ENCODE peak calls at places on chromosomes 2 and 18, in four cellular contexts. Y is cardiac muscle cell; L is CD8-positive, alpha-beta memory T cell; Z is tibial nerve. K is an unnamed sample.

GRCh38 chr2:240363718-240364581 is 71.5 kb upstream of the GPC1 start:
- DNase-seq in Z (no peak), Y (no peak), L (no peak), K (no peak)

GRCh38 chr2:54940723-54941122 is 109.5 kb downstream of the RTN4 start:
- DNase-seq in Y (no peak), Z (no peak), L (no peak), K (no peak)

GRCh38 chr2:206085742-206086445 is at the start of gene INO80D:
- DNase-seq in L (peak; percentile 68), Z (peak; percentile 76), Y (peak; percentile 89), K (no peak)

GRCh38 chr2:121690095-121690494 is 40.8 kb upstream of the CLASP1 start:
- DNase-seq in L (no peak), Y (no peak), Z (no peak), K (no peak)

GRCh38 chr2:65096948-65097347 is 33.0 kb downstream of the RAB1A start:
- DNase-seq in Z (no peak), L (no peak), Y (no peak), K (no peak)

GRCh38 chr18:31957728-31958127 is 14.8 kb upstream of the TRAPPC8 start:
- DNase-seq in L (no peak), Y (no peak), Z (no peak), K (no peak)

GRCh38 chr2:68396093-68396492 is 31.0 kb downstream of the PLEK start:
- DNase-seq in Z (no peak), Y (no peak), L (no peak), K (no peak)

GRCh38 chr2:212708346-212708745 is 169.7 kb upstream of the ERBB4 start:
- DNase-seq in Z (peak; percentile 29), Y (no peak), L (no peak), K (no peak)

GRCh38 chr2:31137211-31138036 is 816 bp downstream of the GALNT14 start:
- DNase-seq in L (no peak), Z (no peak), Y (peak; percentile 7), K (no peak)

GRCh38 chr18:7809455-7809854 is 242.3 kb downstream of the PTPRM start:
- DNase-seq in Y (no peak), Z (no peak), L (no peak), K (no peak)

GRCh38 chr2:241168366-241168765 is 18.1 kb downstream of the PPP1R7 start:
- DNase-seq in Z (no peak), Y (no peak), L (no peak), K (no peak)

GRCh38 chr2:134739879-134740301 is 21.1 kb upstream of the TMEM163 start:
- DNase-seq in Y (no peak), L (no peak), Z (peak; percentile 14), K (no peak)

GRCh38 chr2:76584474-76584873 is 873.8 kb upstream of the GCFC2 start:
- DNase-seq in Z (no peak), Y (no peak), L (no peak), K (no peak)

GRCh38 chr2:42200534-42201227 is 31.5 kb downstream of the EML4 start:
- DNase-seq in Y (peak; percentile 84), Z (no peak), L (no peak), K (no peak)

GRCh38 chr2:143489135-143489534 is 359.9 kb downstream of the ARHGAP15 start:
- DNase-seq in Y (peak; percentile 87), L (no peak), Z (no peak), K (no peak)

GRCh38 chr2:53286336-53286735 is 481.3 kb upstream of the CHAC2 start:
- DNase-seq in L (no peak), Y (no peak), Z (no peak), K (no peak)

GRCh38 chr2:1170711-1171110 is 220.1 kb downstream of the SNTG2 start:
- DNase-seq in L (no peak), Z (no peak), Y (no peak), K (no peak)

GRCh38 chr2:20479835-20480234 is 33.0 kb downstream of the RHOB start:
- DNase-seq in L (no peak), Y (no peak), Z (no peak), K (no peak)

GRCh38 chr2:197391220-197391717 is 43.6 kb downstream of the SF3B1 start:
- DNase-seq in L (no peak), Y (no peak), Z (no peak), K (no peak)
- H3K36me3 ChIP-seq in L (peaks cover 25% of the 10 kb centered on the region), Y (peaks cover 37% of the 10 kb centered on the region), Z (peaks cover 64% of the 10 kb centered on the region), K (peaks cover 5% of the 10 kb centered on the region)

GRCh38 chr18:14179306-14179705 is 47.1 kb upstream of the ZNF519 start:
- DNase-seq in Y (no peak), L (no peak), Z (no peak), K (no peak)

GRCh38 chr18:14174706-14175085 is 42.5 kb upstream of the ZNF519 start:
- DNase-seq in Y (no peak), Z (no peak), L (no peak), K (no peak)
- H3K36me3 ChIP-seq in Y (no peaks in the 10 kb centered on the region), Z (no peaks in the 10 kb centered on the region), L (no peaks in the 10 kb centered on the region), K (no peaks in the 10 kb centered on the region)

GRCh38 chr2:149877913-149878312 is 290.3 kb upstream of the MMADHC start:
- DNase-seq in Z (no peak), Y (no peak), L (no peak), K (no peak)
- H3K36me3 ChIP-seq in Z (no peaks in the 10 kb centered on the region), Y (no peaks in the 10 kb centered on the region), L (no peaks in the 10 kb centered on the region), K (no peaks in the 10 kb centered on the region)

GRCh38 chr2:46569766-46570165 is 90.4 kb downstream of the TMEM247 start:
- DNase-seq in Z (no peak), L (no peak), Y (no peak), K (no peak)

GRCh38 chr2:46568212-46569009 is 89.0 kb downstream of the TMEM247 start:
- DNase-seq in Z (peak; percentile 3), L (no peak), Y (no peak), K (no peak)

GRCh38 chr2:46570396-46570795 is 91.0 kb downstream of the TMEM247 start:
- DNase-seq in Y (no peak), Z (no peak), L (no peak), K (no peak)

GRCh38 chr2:46565364-46565763 is 86.0 kb downstream of the TMEM247 start:
- DNase-seq in L (no peak), Z (no peak), Y (no peak), K (no peak)

DNA sequence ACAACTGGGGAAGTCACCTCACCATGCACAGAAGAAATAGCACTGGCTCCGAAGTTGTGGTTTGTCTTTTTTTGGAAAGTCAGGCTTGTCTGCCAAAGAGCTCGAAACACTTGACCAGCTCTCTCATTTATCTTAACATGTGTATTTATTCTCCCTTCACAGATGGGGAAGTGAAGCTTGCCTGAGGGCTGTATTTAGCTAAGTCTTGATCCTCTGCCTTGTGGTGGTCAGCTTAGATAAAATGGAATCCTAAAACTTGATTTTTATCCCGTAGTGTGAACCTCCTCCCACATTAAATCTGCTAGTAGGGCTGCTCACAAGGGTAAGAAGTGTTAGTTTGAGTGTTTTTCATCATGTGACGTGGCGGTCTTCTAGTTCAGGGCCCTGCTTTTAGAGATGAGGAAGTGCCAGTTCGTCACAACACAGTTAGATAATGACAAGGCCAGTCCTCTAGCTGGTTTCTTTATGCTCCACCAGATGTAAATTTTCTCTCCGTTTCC is 89.7 kb downstream of the TMEM247 start:
- DNase-seq in Y (peak; percentile 38), L (no peak), Z (peak; percentile 26), K (no peak)
- H3K36me3 ChIP-seq in Y (no peaks in the 10 kb centered on the region), L (no peaks in the 10 kb centered on the region), Z (peaks cover 13% of the 10 kb centered on the region), K (no peaks in the 10 kb centered on the region)

DNA sequence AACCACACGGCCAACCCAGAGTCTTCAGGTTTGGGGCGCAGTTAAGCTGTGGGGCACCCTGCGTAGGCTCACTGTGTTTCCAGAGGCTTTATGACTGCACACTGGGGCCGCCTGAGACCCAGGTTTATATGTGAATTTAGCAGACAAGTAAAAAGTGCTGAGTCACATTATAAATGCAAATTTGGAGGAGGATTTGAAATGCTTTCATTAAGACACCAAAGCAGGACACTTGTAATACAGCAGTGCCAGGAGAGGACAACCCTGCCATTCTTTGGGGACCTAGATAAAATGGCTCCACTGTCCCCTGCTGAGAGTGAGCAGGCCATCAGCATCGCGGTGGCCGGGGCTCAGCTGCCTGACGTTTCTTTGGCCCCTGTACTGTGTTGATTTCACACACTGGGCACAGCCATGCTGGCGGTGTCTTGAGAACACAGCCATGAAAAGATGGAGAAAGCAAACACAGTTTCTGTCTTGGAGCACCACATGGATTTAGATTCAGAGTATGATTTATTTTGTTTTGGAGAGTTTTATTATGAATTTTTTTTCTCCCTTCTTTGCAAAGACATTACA is 10.2 kb downstream of the ACKR3 start:
- DNase-seq in Z (no peak), L (no peak), Y (no peak), K (no peak)
- H3K36me3 ChIP-seq in Z (peaks cover 45% of the 10 kb centered on the region), L (peaks cover 13% of the 10 kb centered on the region), Y (no peaks in the 10 kb centered on the region), K (peaks cover 5% of the 10 kb centered on the region)

GRCh38 chr2:32403782-32404181 is 47.0 kb downstream of the BIRC6 start:
- DNase-seq in Y (no peak), Z (no peak), L (no peak), K (no peak)
- H3K36me3 ChIP-seq in Y (peaks cover 28% of the 10 kb centered on the region), Z (peaks cover 66% of the 10 kb centered on the region), L (peaks cover 4% of the 10 kb centered on the region), K (no peaks in the 10 kb centered on the region)

GRCh38 chr2:196845371-196845770 is 36.2 kb upstream of the C2orf66 start:
- DNase-seq in Y (no peak), Z (no peak), L (no peak), K (no peak)
- H3K36me3 ChIP-seq in Y (peaks cover 46% of the 10 kb centered on the region), Z (peaks cover 22% of the 10 kb centered on the region), L (no peaks in the 10 kb centered on the region), K (no peaks in the 10 kb centered on the region)

GRCh38 chr2:130837175-130837810 is 579 bp downstream of the ARHGEF4 start:
- DNase-seq in Y (no peak), L (no peak), Z (no peak), K (no peak)
- H3K36me3 ChIP-seq in Y (no peaks in the 10 kb centered on the region), L (no peaks in the 10 kb centered on the region), Z (no peaks in the 10 kb centered on the region), K (no peaks in the 10 kb centered on the region)

GRCh38 chr2:174383796-174384195 is 11.7 kb upstream of the SCRN3 start:
- DNase-seq in Y (no peak), Z (no peak), L (no peak), K (no peak)
- H3K36me3 ChIP-seq in Y (peaks cover 58% of the 10 kb centered on the region), Z (peaks cover 67% of the 10 kb centered on the region), L (peaks cover 28% of the 10 kb centered on the region), K (peaks cover under 1% of the 10 kb centered on the region)

GRCh38 chr2:190912731-190913130 is 32.1 kb downstream of the GLS start:
- DNase-seq in Y (peak; percentile 61), Z (no peak), L (no peak), K (no peak)

GRCh38 chr2:190909680-190910079 is 29.1 kb downstream of the GLS start:
- DNase-seq in L (no peak), Y (no peak), Z (no peak), K (no peak)

GRCh38 chr2:190911813-190912212 is 31.2 kb downstream of the GLS start:
- DNase-seq in L (no peak), Y (no peak), Z (no peak), K (no peak)

GRCh38 chr2:190913725-190914124 is 33.1 kb downstream of the GLS start:
- DNase-seq in Z (no peak), Y (no peak), L (no peak), K (no peak)

DNA sequence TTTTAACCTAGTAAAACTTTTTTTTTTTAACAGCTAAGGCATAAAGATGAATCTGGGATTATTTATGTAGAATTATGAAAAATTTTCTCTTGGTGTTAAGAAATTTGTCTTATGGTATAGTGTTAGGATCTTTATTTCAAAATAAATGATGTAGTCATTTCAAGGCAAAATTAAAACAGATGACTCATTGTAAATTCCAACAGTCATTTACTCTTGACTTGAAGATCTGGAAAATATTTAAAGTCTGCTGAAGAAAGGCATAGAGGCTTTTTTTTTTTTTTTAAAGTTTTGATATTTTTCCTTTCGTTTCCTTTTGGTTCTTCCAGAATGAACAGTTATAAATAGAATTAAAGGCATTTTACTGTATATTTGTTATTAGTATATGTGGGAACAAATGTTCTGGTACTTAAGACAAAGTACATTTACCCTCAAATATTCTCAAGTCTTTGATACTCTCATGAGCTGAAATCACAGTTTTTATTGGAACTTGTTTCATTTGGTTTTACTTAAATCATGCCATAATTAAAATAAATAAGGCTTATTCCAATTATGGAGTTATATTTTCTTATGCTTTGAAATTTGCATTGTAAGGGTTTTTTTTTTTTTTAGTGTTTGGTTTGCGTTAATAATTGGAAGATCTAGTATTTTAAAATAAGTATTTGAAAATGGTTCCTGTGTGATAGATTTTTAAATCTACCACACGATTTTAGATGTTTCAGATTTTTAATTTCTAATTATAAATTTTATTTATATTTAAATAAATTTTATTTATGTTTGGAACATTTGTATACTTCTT is 29.9 kb downstream of the GLS start:
- DNase-seq in Y (peak; percentile 43), Z (no peak), L (no peak), K (no peak)
- H3K36me3 ChIP-seq in Y (peaks cover 13% of the 10 kb centered on the region), Z (peaks cover 20% of the 10 kb centered on the region), L (peaks cover 4% of the 10 kb centered on the region), K (no peaks in the 10 kb centered on the region)